ENCODE peak calls at places on chromosomes 3 and 15, in seven cellular contexts. Y is anterior cingulate cortex; Z is activated T-cell treated with anti-CD3 and anti-CD28 coated beads, Interleukin-2, amount 50 U/mL, for 24 hours; O is HT-29; I is A549; Q is stimulated activated CD4-positive, alpha-beta T cell treated with anti-CD3 and anti-CD28 coated beads, TNF-alpha, amount 100 ng/mL, for 4 hours; T is HL-60. D is an unnamed sample.

GRCh38 chr3:136350132-136350531 is 100.0 kb downstream of the PCCB start:
- DNase-seq in O (no peak), Z (no peak), Q (no peak), I (peak; percentile 33), Y (no peak), T (no peak), D (peak; percentile 53)

GRCh38 chr15:34179257-34179656 is 30.6 kb downstream of the KATNBL1 start:
- DNase-seq in T (no peak), I (no peak), Y (no peak), Q (no peak), Z (no peak), O (no peak), D (no peak)

GRCh38 chr3:141738636-141739363 is 702 bp downstream of the RNF7 start:
- DNase-seq in I (peak; percentile 51), Y (no peak), T (peak; percentile 48), O (peak; percentile 71), Z (no peak), Q (no peak), D (peak; percentile 2)

GRCh38 chr3:19506171-19506570 is 357.9 kb downstream of the KCNH8 start:
- DNase-seq in Q (no peak), I (no peak), T (no peak), O (no peak), Y (no peak), Z (no peak), D (no peak)

GRCh38 chr3:38454179-38454883 is 641 bp downstream of the ACVR2B start:
- DNase-seq in Q (no peak), T (peak; percentile 8), I (peak; percentile 29), O (peak; percentile 18), Y (peak; percentile 47), Z (peak; percentile 62), D (no peak)

GRCh38 chr3:41681479-41681878 is 280.4 kb downstream of the ULK4 start:
- DNase-seq in Z (no peak), I (peak; percentile 64), O (no peak), Q (no peak), T (no peak), Y (no peak), D (peak; percentile 52)

GRCh38 chr3:18438586-18438985 is 13.4 kb upstream of the SATB1 start:
- DNase-seq in I (no peak), O (no peak), T (no peak), Z (peak; percentile 63), Q (peak; percentile 25), Y (no peak), D (no peak)

GRCh38 chr3:19146685-19147650 is 1.3 kb upstream of the KCNH8 start:
- DNase-seq in I (peak; percentile 38), Z (peak; percentile 69), Q (peak; percentile 45), O (peak; percentile 64), Y (peak; percentile 62), T (peak; percentile 21), D (no peak)

GRCh38 chr15:51846463-51847230 is 17.2 kb downstream of the TMOD3 start:
- DNase-seq in Z (no peak), O (peak; percentile 74), Q (no peak), I (peak; percentile 72), T (no peak), Y (no peak), D (no peak)

GRCh38 chr15:88920186-88920891 is 7.2 kb upstream of the MFGE8 start:
- DNase-seq in T (no peak), Z (no peak), Y (no peak), O (no peak), I (peak; percentile 70), Q (no peak), D (no peak)

GRCh38 chr3:12963869-12964712 is 109.1 kb downstream of the IQSEC1 start:
- DNase-seq in O (no peak), Y (no peak), Z (no peak), I (no peak), Q (no peak), T (no peak), D (no peak)

GRCh38 chr15:51030649-51031316 is 63.9 kb downstream of the TNFAIP8L3 start:
- DNase-seq in Q (no peak), Y (no peak), Z (no peak), T (no peak), I (peak; percentile 81), O (peak; percentile 37), D (no peak)

GRCh38 chr3:31968927-31969418 is 12.1 kb downstream of the OSBPL10 start:
- DNase-seq in Y (no peak), Z (no peak), Q (no peak), O (peak; percentile 82), T (no peak), I (peak; percentile 90), D (peak; percentile 89)

GRCh38 chr15:60745469-60745971 is 266.6 kb upstream of the ICE2 start:
- DNase-seq in Z (no peak), Q (no peak), O (no peak), Y (no peak), T (no peak), I (no peak), D (peak; percentile 35)

GRCh38 chr15:74131618-74132191 is 1.3 kb downstream of the ISLR2 start:
- DNase-seq in Z (no peak), T (no peak), O (no peak), Y (no peak), I (no peak), Q (no peak), D (no peak)

GRCh38 chr15:57824186-57824585 is 117.7 kb downstream of the POLR2M start:
- DNase-seq in O (no peak), T (no peak), Q (no peak), Z (no peak), I (no peak), Y (no peak), D (no peak)

GRCh38 chr3:85785766-85786165 is 827.0 kb downstream of the CADM2 start:
- DNase-seq in Z (no peak), I (no peak), Y (no peak), O (no peak), Q (no peak), T (no peak), D (no peak)

GRCh38 chr15:91975241-91975978 is 121.9 kb downstream of the SLCO3A1 start:
- DNase-seq in Z (no peak), Y (no peak), O (peak; percentile 28), I (no peak), T (no peak), Q (no peak), D (no peak)

GRCh38 chr3:114338651-114339357 is 45.0 kb downstream of the TIGIT start:
- DNase-seq in I (no peak), Z (no peak), O (no peak), Y (no peak), T (no peak), Q (no peak), D (no peak)

GRCh38 chr3:99877180-99877579 is 59.5 kb downstream of the CMSS1 start:
- DNase-seq in O (no peak), T (no peak), Z (no peak), I (no peak), Q (no peak), Y (no peak), D (no peak)

GRCh38 chr15:38398134-38398533 is 55.8 kb upstream of the FAM98B start:
- DNase-seq in O (peak; percentile 2), Z (no peak), I (peak; percentile 14), Q (no peak), Y (no peak), T (no peak), D (peak; percentile 87)

GRCh38 chr3:71975573-71975972 is 190.6 kb upstream of the PROK2 start:
- DNase-seq in Q (no peak), I (no peak), Z (no peak), T (no peak), Y (no peak), O (no peak), D (no peak)

GRCh38 chr3:85342915-85343314 is 384.1 kb downstream of the CADM2 start:
- DNase-seq in Y (no peak), O (peak; percentile 5), T (peak; percentile 3), Q (no peak), Z (no peak), I (peak; percentile 52), D (no peak)